ENCODE peak calls at places on chromosomes 7 and 10, in five cellular contexts. B is GM12865, G is cardiac muscle cell, C is fibroblast of lung, T is bronchial epithelial cell. D is an unnamed sample.
A peak's percentile ranks its signal among the peaks of the same experiment; 100 is the strongest.

GRCh38 chr10:52319926-52320325 is 5.8 kb downstream of the DKK1 start:
- DNase-seq in B (no peak), G (no peak), C (peak; percentile 73), T (peak; percentile 35), D (no peak)

GRCh38 chr7:157412021-157412443 is 75.2 kb downstream of the DNAJB6 start:
- DNase-seq in B (no peak), G (peak; percentile 42), C (peak; percentile 93), T (peak; percentile 82), D (no peak)

GRCh38 chr7:1282679-1283078 is 50.0 kb downstream of the UNCX start:
- DNase-seq in B (no peak), G (no peak), C (no peak), T (no peak), D (no peak)

GRCh38 chr10:76962851-76963250 is 674.8 kb downstream of the KCNMA1 start:
- DNase-seq in B (no peak), G (no peak), C (no peak), T (no peak), D (no peak)

GRCh38 chr7:95296456-95296855 is 27.9 kb downstream of the PON1 start:
- DNase-seq in B (no peak), G (no peak), C (no peak), T (no peak), D (no peak)

GRCh38 chr7:107173691-107174406 is 5.0 kb downstream of the HBP1 start:
- DNase-seq in B (peak; percentile 66), G (no peak), C (no peak), T (no peak), D (no peak)

GRCh38 chr10:36880898-36881297 is 244.5 kb upstream of the ANKRD30A start:
- DNase-seq in B (peak; percentile 22), G (peak; percentile 44), C (peak; percentile 14), T (peak; percentile 34), D (no peak)

GRCh38 chr10:51606829-51607228 is 92.6 kb downstream of the CSTF2T start:
- DNase-seq in B (no peak), G (no peak), C (no peak), T (no peak), D (no peak)

GRCh38 chr10:123154943-123155505 is 822 bp downstream of the BUB3 start:
- DNase-seq in B (no peak), G (peak; percentile 53), C (peak; percentile 57), T (peak; percentile 46), D (no peak)

GRCh38 chr7:90958669-90959068 is 305.6 kb upstream of the FZD1 start:
- DNase-seq in B (no peak), G (peak; percentile 90), C (peak; percentile 94), T (no peak), D (no peak)

GRCh38 chr10:113335603-113336002 is 217.2 kb upstream of the HABP2 start:
- DNase-seq in B (no peak), G (peak; percentile 55), C (peak; percentile 55), T (no peak), D (no peak)

GRCh38 chr10:111874586-111874985 is 309.0 kb downstream of the GPAM start:
- DNase-seq in B (no peak), G (no peak), C (peak; percentile 18), T (no peak), D (no peak)

GRCh38 chr10:9833871-9834454 is 1183.7 kb upstream of the CELF2 start:
- DNase-seq in B (no peak), G (no peak), C (peak; percentile 10), T (peak; percentile 77), D (no peak)

GRCh38 chr10:5443429-5443828 is 31.1 kb downstream of the NET1 start:
- DNase-seq in B (peak; percentile 89), G (no peak), C (no peak), T (no peak), D (peak; percentile 89)

GRCh38 chr7:7134036-7134435 is 48.3 kb upstream of the C1GALT1 start:
- DNase-seq in B (no peak), G (no peak), C (no peak), T (no peak), D (no peak)

GRCh38 chr7:151315038-151315655 is 26.5 kb upstream of the NUB1 start:
- DNase-seq in B (peak; percentile 83), G (peak; percentile 76), C (peak; percentile 35), T (peak; percentile 38), D (no peak)

GRCh38 chr10:26982058-26982457 is 118.2 kb downstream of the ANKRD26 start:
- DNase-seq in B (no peak), G (no peak), C (no peak), T (no peak), D (no peak)

GRCh38 chr7:27124096-27124978 is 6.2 kb downstream of the HOXA4 start:
- DNase-seq in B (no peak), G (no peak), C (peak; percentile 97), T (no peak), D (no peak)

GRCh38 chr7:29297194-29297890 is 102.8 kb downstream of the CHN2 start:
- DNase-seq in B (peak; percentile 28), G (no peak), C (no peak), T (no peak), D (no peak)

GRCh38 chr10:91251430-91252056 is 31.1 kb downstream of the PCGF5 start:
- DNase-seq in B (peak; percentile 68), G (peak; percentile 70), C (peak; percentile 33), T (peak; percentile 48), D (peak; percentile 33)

GRCh38 chr10:96043157-96043894 is at the start of gene CCNJ:
- DNase-seq in B (peak; percentile 92), G (peak; percentile 93), C (peak; percentile 90), T (peak; percentile 72), D (no peak)

GRCh38 chr7:149833495-149834130 is 4.6 kb upstream of the ZNF862 start:
- DNase-seq in B (no peak), G (no peak), C (no peak), T (no peak), D (no peak)

GRCh38 chr7:23470290-23471089 is at the start of gene IGF2BP3:
- DNase-seq in B (peak; percentile 96), G (peak; percentile 99), C (peak; percentile 95), T (peak; percentile 34), D (peak; percentile 91)

DNA sequence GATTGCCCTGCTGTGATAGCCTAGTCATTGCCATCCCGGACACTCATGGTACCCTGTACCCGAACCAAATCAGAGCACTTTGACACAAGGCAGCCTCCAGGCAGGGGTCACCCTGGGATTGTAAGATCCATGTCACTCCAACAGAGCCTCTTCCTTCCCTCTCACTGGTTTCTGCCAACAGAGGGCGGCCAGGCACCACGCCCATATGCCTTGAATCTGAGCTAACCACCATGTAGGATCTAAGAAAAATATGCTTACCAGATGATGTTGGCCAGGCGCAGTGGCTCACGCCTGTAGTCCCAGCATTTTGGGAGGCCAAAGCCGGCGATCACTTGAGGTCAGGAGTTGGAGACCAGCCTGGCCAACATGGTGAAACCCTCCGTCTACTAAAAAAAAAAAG is 389.2 kb upstream of the KLF6 start:
- DNase-seq in B (no peak), G (no peak), C (no peak), T (no peak), D (no peak)
- TF ChIP-seq CTCF in B (no peak), G (no peak), C (no peak), T (peak; percentile 19), D (no peak)

GRCh38 chr7:99380032-99380822 is 5.7 kb downstream of the ARPC1B start:
- DNase-seq in B (peak; percentile 90), G (peak; percentile 74), C (peak; percentile 39), T (no peak), D (peak; percentile 89)
- H3K4me3 ChIP-seq in B (peak overlapping the region; percentile 77), G (no peak overlapping the region), C (no peak overlapping the region), T (no peak overlapping the region), D (peak overlapping the region; percentile 56)

DNA sequence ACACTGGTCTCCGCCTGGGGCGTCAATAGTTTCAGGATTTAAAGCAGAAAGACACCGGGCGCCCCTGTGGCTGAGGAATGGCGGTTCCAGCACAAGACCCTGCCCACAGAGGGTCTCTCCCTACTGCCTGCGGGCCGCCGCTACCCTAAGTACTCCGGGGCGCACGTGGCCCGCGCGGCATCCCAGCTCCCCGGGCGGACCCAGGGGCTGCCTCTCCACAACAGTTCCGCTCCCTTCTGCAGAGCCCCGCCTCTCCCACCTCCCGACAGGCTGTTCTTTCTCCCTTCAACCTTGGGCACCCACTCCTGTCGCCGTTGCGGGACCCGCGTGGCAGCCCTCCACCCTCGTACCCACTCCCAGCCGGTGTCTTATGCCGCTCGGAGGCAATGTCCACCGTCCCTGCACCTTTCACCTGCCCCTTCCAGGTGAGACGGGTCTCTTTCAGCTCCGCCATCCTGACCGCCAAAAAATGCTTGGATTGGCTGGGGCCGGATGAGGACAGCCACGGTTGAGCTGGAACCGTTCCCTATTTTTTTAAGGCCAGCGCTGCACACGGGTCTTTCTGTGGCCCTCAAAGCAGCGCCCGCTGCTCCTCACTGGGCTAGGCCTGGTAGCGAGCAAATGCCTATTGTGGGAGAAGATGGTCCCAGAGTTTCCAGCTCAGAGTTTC is 1.6 kb upstream of the NKX2-3 start:
- DNase-seq in B (no peak), G (no peak), C (no peak), T (no peak), D (no peak)
- TF ChIP-seq CTCF in B (no peak), G (no peak), C (no peak), T (no peak), D (no peak)

GRCh38 chr10:109823196-109823595 is 100.1 kb downstream of the XPNPEP1 start:
- DNase-seq in B (no peak), G (no peak), C (peak; percentile 3), T (peak; percentile 89), D (no peak)
- H3K4me3 ChIP-seq in B (no peak overlapping the region), G (no peak overlapping the region), C (no peak overlapping the region), T (no peak overlapping the region), D (no peak overlapping the region)

GRCh38 chr7:112905950-112906349 is 115.8 kb upstream of the TMEM168 start:
- DNase-seq in B (no peak), G (no peak), C (no peak), T (peak; percentile 55), D (no peak)
- TF ChIP-seq CTCF in B (no peak), G (no peak), C (no peak), T (no peak), D (no peak)

D was measured in GM12864.